ENCODE peak calls at places on chromosomes 13 and 19, in four cellular contexts. One of them, this sample, is unnamed.

GRCh38 chr13:112545866-112546265 is 42.1 kb downstream of the TUBGCP3 start:
- DNase-seq in GM23248: peak; percentile 88
- DNase-seq in left ventricle myocardium inferior: no peak
- DNase-seq in mesenchymal stem cell: peak; percentile 87
- DNase-seq in this sample: peak; percentile 76

GRCh38 chr13:62337109-62337880 is 921.6 kb upstream of the PCDH20 start:
- DNase-seq in left ventricle myocardium inferior: no peak
- DNase-seq in GM23248: no peak
- DNase-seq in mesenchymal stem cell: no peak
- DNase-seq in this sample: no peak

GRCh38 chr13:20489185-20489820 is 36.4 kb downstream of the CRYL1 start:
- DNase-seq in GM23248: no peak
- DNase-seq in mesenchymal stem cell: peak; percentile 46
- DNase-seq in left ventricle myocardium inferior: no peak
- DNase-seq in this sample: no peak

GRCh38 chr19:54551293-54551692 is 22.3 kb upstream of the LILRA2 start:
- DNase-seq in GM23248: no peak
- DNase-seq in mesenchymal stem cell: no peak
- DNase-seq in left ventricle myocardium inferior: no peak
- DNase-seq in this sample: no peak

GRCh38 chr19:2867025-2867991 is at the start of gene ZNF556:
- DNase-seq in mesenchymal stem cell: no peak
- DNase-seq in left ventricle myocardium inferior: no peak
- DNase-seq in GM23248: peak; percentile 12
- DNase-seq in this sample: no peak

GRCh38 chr19:13102666-13103584 is at the start of gene LYL1:
- DNase-seq in GM23248: no peak
- DNase-seq in mesenchymal stem cell: no peak
- DNase-seq in left ventricle myocardium inferior: peak; percentile 87
- DNase-seq in this sample: no peak

GRCh38 chr13:109345433-109345941 is 440.9 kb downstream of the IRS2 start:
- DNase-seq in mesenchymal stem cell: peak; percentile 50
- DNase-seq in left ventricle myocardium inferior: no peak
- DNase-seq in GM23248: peak; percentile 55
- DNase-seq in this sample: peak; percentile 79

GRCh38 chr13:98466634-98467236 is 110.2 kb downstream of the STK24 start:
- DNase-seq in GM23248: peak; percentile 72
- DNase-seq in mesenchymal stem cell: peak; percentile 72
- DNase-seq in left ventricle myocardium inferior: no peak
- DNase-seq in this sample: peak; percentile 61

GRCh38 chr19:38203197-38203596 is 20.8 kb downstream of the DPF1 start:
- DNase-seq in GM23248: no peak
- DNase-seq in mesenchymal stem cell: no peak
- DNase-seq in left ventricle myocardium inferior: no peak
- DNase-seq in this sample: no peak

GRCh38 chr19:37221136-37221535 is 3.1 kb downstream of the ZNF383 start:
- DNase-seq in left ventricle myocardium inferior: no peak
- DNase-seq in GM23248: no peak
- DNase-seq in mesenchymal stem cell: no peak
- DNase-seq in this sample: no peak

GRCh38 chr19:56837004-56837403 is 3.5 kb downstream of the PEG3 start:
- DNase-seq in mesenchymal stem cell: no peak
- DNase-seq in left ventricle myocardium inferior: no peak
- DNase-seq in GM23248: peak; percentile 18
- DNase-seq in this sample: no peak

GRCh38 chr13:111282997-111283396 is 37.4 kb upstream of the TEX29 start:
- DNase-seq in left ventricle myocardium inferior: no peak
- DNase-seq in GM23248: no peak
- DNase-seq in mesenchymal stem cell: no peak
- DNase-seq in this sample: no peak

GRCh38 chr19:51807111-51807701 is 12.2 kb downstream of the FPR3 start:
- DNase-seq in GM23248: peak; percentile 32
- DNase-seq in left ventricle myocardium inferior: no peak
- DNase-seq in mesenchymal stem cell: no peak
- DNase-seq in this sample: peak; percentile 16

GRCh38 chr19:5623397-5624153 is 692 bp downstream of the SAFB start:
- DNase-seq in mesenchymal stem cell: peak; percentile 17
- DNase-seq in left ventricle myocardium inferior: no peak
- DNase-seq in GM23248: no peak
- DNase-seq in this sample: no peak

GRCh38 chr13:45769072-45769471 is 67.0 kb downstream of the CBY2 start:
- DNase-seq in mesenchymal stem cell: peak; percentile 6
- DNase-seq in left ventricle myocardium inferior: no peak
- DNase-seq in GM23248: no peak
- DNase-seq in this sample: no peak

GRCh38 chr13:91398413-91399188 is at the start of gene GPC5:
- DNase-seq in mesenchymal stem cell: peak; percentile 63
- DNase-seq in GM23248: peak; percentile 71
- DNase-seq in left ventricle myocardium inferior: peak; percentile 75
- DNase-seq in this sample: peak; percentile 45

GRCh38 chr19:16040642-16041041 is 35.7 kb upstream of the TPM4 start:
- DNase-seq in left ventricle myocardium inferior: no peak
- DNase-seq in mesenchymal stem cell: peak; percentile 17
- DNase-seq in GM23248: peak; percentile 59
- DNase-seq in this sample: no peak

GRCh38 chr13:51714663-51715168 is 89.2 kb downstream of the DHRS12 start:
- DNase-seq in mesenchymal stem cell: peak; percentile 54
- DNase-seq in left ventricle myocardium inferior: no peak
- DNase-seq in GM23248: peak; percentile 75
- DNase-seq in this sample: peak; percentile 64

GRCh38 chr13:34303346-34303745 is 485.4 kb downstream of the RFC3 start:
- DNase-seq in left ventricle myocardium inferior: no peak
- DNase-seq in GM23248: no peak
- DNase-seq in mesenchymal stem cell: no peak
- DNase-seq in this sample: no peak

GRCh38 chr13:109704771-109705628 is 81.4 kb downstream of the IRS2 start:
- DNase-seq in GM23248: peak; percentile 20
- DNase-seq in left ventricle myocardium inferior: peak; percentile 47
- DNase-seq in mesenchymal stem cell: no peak
- DNase-seq in this sample: no peak

GRCh38 chr19:45873219-45873772 is 9.2 kb downstream of the FOXA3 start:
- DNase-seq in left ventricle myocardium inferior: no peak
- DNase-seq in GM23248: no peak
- DNase-seq in mesenchymal stem cell: no peak
- DNase-seq in this sample: no peak

GRCh38 chr13:85313761-85314503 is 485.3 kb downstream of the SLITRK6 start:
- DNase-seq in mesenchymal stem cell: peak; percentile 75
- DNase-seq in GM23248: no peak
- DNase-seq in left ventricle myocardium inferior: no peak
- DNase-seq in this sample: peak; percentile 59

GRCh38 chr19:32246032-32246431 is 99.4 kb upstream of the ZNF507 start:
- DNase-seq in GM23248: no peak
- DNase-seq in mesenchymal stem cell: no peak
- DNase-seq in left ventricle myocardium inferior: no peak
- DNase-seq in this sample: no peak

GRCh38 chr13:110520431-110521295 is 40.9 kb downstream of the RAB20 start:
- DNase-seq in mesenchymal stem cell: peak; percentile 45
- DNase-seq in left ventricle myocardium inferior: peak; percentile 73
- DNase-seq in GM23248: peak; percentile 85
- DNase-seq in this sample: peak; percentile 76

GRCh38 chr13:106570354-106570822 is 2.5 kb upstream of the ARGLU1 start:
- DNase-seq in left ventricle myocardium inferior: peak; percentile 75
- DNase-seq in mesenchymal stem cell: peak; percentile 39
- DNase-seq in GM23248: peak; percentile 43
- DNase-seq in this sample: no peak

GRCh38 chr19:805600-806550 is 8.6 kb downstream of the PTBP1 start:
- DNase-seq in GM23248: no peak
- DNase-seq in mesenchymal stem cell: no peak
- DNase-seq in left ventricle myocardium inferior: no peak
- DNase-seq in this sample: no peak

GRCh38 chr19:29873024-29873800 is 61.4 kb downstream of the CCNE1 start:
- DNase-seq in mesenchymal stem cell: peak; percentile 33
- DNase-seq in GM23248: peak; percentile 57
- DNase-seq in left ventricle myocardium inferior: peak; percentile 47
- DNase-seq in this sample: no peak

GRCh38 chr19:2477141-2477710 is 1.3 kb downstream of the GADD45B start:
- DNase-seq in left ventricle myocardium inferior: peak; percentile 57
- DNase-seq in mesenchymal stem cell: peak; percentile 47
- DNase-seq in GM23248: peak; percentile 63
- DNase-seq in this sample: peak; percentile 37

GRCh38 chr19:7348587-7349230 is at the start of gene ARHGEF18:
- DNase-seq in left ventricle myocardium inferior: peak; percentile 23
- DNase-seq in GM23248: no peak
- DNase-seq in mesenchymal stem cell: no peak
- DNase-seq in this sample: no peak

GRCh38 chr19:10416380-10417257 is 3.7 kb upstream of the PDE4A start:
- DNase-seq in left ventricle myocardium inferior: peak; percentile 77
- DNase-seq in GM23248: peak; percentile 93
- DNase-seq in mesenchymal stem cell: peak; percentile 92
- DNase-seq in this sample: peak; percentile 79

DNA sequence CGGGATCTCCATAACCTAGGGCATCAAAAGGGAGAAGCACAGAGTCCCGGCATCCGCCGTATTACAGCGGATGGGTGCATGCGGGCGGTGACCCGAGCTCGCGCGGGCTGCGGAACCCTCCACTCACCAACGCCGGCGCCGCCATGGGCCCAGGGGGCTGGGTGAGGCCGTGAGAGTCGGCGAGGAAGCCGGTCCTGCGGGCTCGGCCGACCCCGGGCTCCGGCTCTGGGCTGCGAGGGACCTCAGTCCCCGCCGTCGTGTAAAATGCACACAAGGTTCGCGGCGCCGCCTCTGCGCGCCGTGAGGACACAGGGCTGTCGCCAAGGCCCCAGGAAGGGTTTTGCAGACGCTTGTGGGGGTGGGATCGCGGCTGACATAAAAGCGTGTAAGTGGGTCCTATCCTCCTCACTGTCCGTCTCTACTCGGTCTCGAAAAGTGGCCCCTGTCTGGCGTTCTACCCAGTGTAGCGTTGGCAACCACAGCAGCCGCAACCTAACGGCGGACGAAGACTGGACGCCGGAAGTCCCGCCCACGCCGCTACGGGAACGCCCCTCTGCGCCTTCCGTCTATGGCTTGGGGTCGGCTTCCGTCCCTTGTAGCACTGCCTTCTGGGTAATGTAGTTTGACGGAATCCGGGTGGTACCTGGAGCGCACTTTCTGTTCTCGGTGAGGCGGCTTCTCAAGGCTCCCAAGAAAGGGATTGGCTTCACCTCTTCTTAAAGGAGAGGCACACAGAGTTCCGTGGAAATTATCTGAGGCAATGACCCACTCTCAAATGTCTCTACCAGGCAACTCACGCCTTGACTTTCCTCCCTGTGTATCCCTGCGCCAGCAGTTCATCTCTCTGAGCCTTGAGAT is at the start of gene ZNF599:
- DNase-seq in GM23248: peak; percentile 96
- DNase-seq in left ventricle myocardium inferior: peak; percentile 93
- DNase-seq in mesenchymal stem cell: peak; percentile 89
- DNase-seq in this sample: peak; percentile 90
- H3K4me3 ChIP-seq in GM23248: peak within 1 kb of the TSS; percentile 79
- H3K4me3 ChIP-seq in left ventricle myocardium inferior: peak within 1 kb of the TSS; percentile 84
- H3K4me3 ChIP-seq in mesenchymal stem cell: peak within 1 kb of the TSS; percentile 90
- H3K4me3 ChIP-seq in this sample: peak within 1 kb of the TSS; percentile 87

GRCh38 chr19:17404621-17405249 is 695 bp downstream of the BST2 start:
- DNase-seq in GM23248: no peak
- DNase-seq in left ventricle myocardium inferior: no peak
- DNase-seq in mesenchymal stem cell: no peak
- DNase-seq in this sample: no peak
- H3K4me3 ChIP-seq in GM23248: no peak overlapping the region
- H3K4me3 ChIP-seq in left ventricle myocardium inferior: peak overlapping the region; percentile 71
- H3K4me3 ChIP-seq in mesenchymal stem cell: peak overlapping the region; percentile 59
- H3K4me3 ChIP-seq in this sample: no peak overlapping the region

GRCh38 chr19:17549088-17549740 is 6.2 kb upstream of the COLGALT1 start:
- DNase-seq in mesenchymal stem cell: no peak
- DNase-seq in left ventricle myocardium inferior: no peak
- DNase-seq in GM23248: no peak
- DNase-seq in this sample: no peak

GRCh38 chr19:17548145-17548544 is 7.3 kb upstream of the COLGALT1 start:
- DNase-seq in mesenchymal stem cell: no peak
- DNase-seq in left ventricle myocardium inferior: no peak
- DNase-seq in GM23248: no peak
- DNase-seq in this sample: no peak

GRCh38 chr19:17554968-17555479 is 425 bp upstream of the COLGALT1 start:
- DNase-seq in left ventricle myocardium inferior: no peak
- DNase-seq in GM23248: no peak
- DNase-seq in mesenchymal stem cell: no peak
- DNase-seq in this sample: no peak

GRCh38 chr19:17553256-17553655 is 2.2 kb upstream of the COLGALT1 start:
- DNase-seq in GM23248: peak; percentile 96
- DNase-seq in left ventricle myocardium inferior: peak; percentile 73
- DNase-seq in mesenchymal stem cell: peak; percentile 82
- DNase-seq in this sample: peak; percentile 93

GRCh38 chr19:17550076-17550667 is 5.3 kb upstream of the COLGALT1 start:
- DNase-seq in GM23248: no peak
- DNase-seq in mesenchymal stem cell: no peak
- DNase-seq in left ventricle myocardium inferior: no peak
- DNase-seq in this sample: no peak
- H3K4me3 ChIP-seq in GM23248: no peak overlapping the region
- H3K4me3 ChIP-seq in mesenchymal stem cell: no peak overlapping the region
- H3K4me3 ChIP-seq in left ventricle myocardium inferior: no peak overlapping the region
- H3K4me3 ChIP-seq in this sample: no peak overlapping the region

DNA sequence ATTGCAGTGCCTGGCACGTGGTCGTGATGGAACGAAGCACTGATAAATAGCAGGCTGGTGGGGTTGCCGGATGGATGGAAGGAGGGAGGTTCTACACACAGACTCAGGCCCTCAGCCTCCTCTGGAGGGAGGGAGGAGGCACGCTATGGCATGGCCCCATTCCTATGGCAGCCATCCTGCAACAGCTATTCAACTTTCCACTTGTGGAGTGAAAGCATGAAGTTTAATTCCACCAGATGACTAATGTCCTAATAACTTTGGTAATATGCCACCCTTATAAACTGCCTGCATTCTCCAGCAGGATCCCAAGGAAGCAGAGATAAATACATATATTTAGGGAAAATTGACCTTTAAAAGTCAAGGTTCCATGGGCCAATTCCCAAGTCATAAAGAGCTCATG is 92.4 kb downstream of the KL start:
- DNase-seq in left ventricle myocardium inferior: no peak
- DNase-seq in GM23248: peak; percentile 85
- DNase-seq in mesenchymal stem cell: no peak
- DNase-seq in this sample: no peak
- H3K4me3 ChIP-seq in left ventricle myocardium inferior: no peak overlapping the region
- H3K4me3 ChIP-seq in GM23248: no peak overlapping the region
- H3K4me3 ChIP-seq in mesenchymal stem cell: no peak overlapping the region
- H3K4me3 ChIP-seq in this sample: no peak overlapping the region